ENCODE peak calls at places on chromosome 22, in nine cellular contexts. W is neuronal stem cell; S is adrenal gland; B is cardiac muscle cell; K is small intestine; U is effector memory CD4-positive, alpha-beta T cell; H is tibial artery; X is breast epithelium; M is endothelial cell of umbilical vein. I is an unnamed sample. For H3K4me1, H3K9me3 and H3K27me3, the result is how much of the 10 kb centered on the place peaks cover.

GRCh38 chr22:23833911-23834317 is 4.9 kb downstream of the DERL3 start:
- DNase-seq in X (no peak), B (no peak), U (no peak), M (no peak), H (no peak), S (no peak), K (no peak), W (no peak), I (no peak)

GRCh38 chr22:23522642-23523251 is 57.3 kb downstream of the IGLL1 start:
- DNase-seq in H (peak), B (peak), W (no peak), M (peak), S (no peak), X (no peak), U (no peak), K (no peak), I (no peak)

GRCh38 chr22:44680481-44680894 is 21.5 kb upstream of the PRR5 start:
- DNase-seq in K (no peak), B (peak), X (no peak), U (no peak), H (no peak), W (no peak), S (no peak), M (no peak), I (no peak)

GRCh38 chr22:18013436-18013835 is 10.9 kb downstream of the MICAL3 start:
- DNase-seq in X (no peak), U (no peak), S (no peak), M (no peak), H (no peak), B (no peak), W (no peak), K (no peak), I (no peak)

GRCh38 chr22:19974233-19974861 is 32.7 kb upstream of the TXNRD2 start:
- DNase-seq in U (no peak), S (no peak), K (peak), H (peak), W (peak), X (no peak), M (peak), B (peak), I (no peak)

GRCh38 chr22:25582946-25583345 is 18.5 kb downstream of the GRK3 start:
- DNase-seq in U (no peak), X (no peak), W (no peak), S (no peak), B (no peak), K (no peak), H (no peak), M (peak), I (no peak)

GRCh38 chr22:17106785-17107546 is 14.2 kb downstream of the TMEM121B start:
- DNase-seq in B (no peak), M (no peak), S (no peak), H (peak), U (no peak), W (no peak), K (no peak), X (no peak), I (no peak)

GRCh38 chr22:20062766-20063083 is 17.3 kb upstream of the DGCR8 start:
- DNase-seq in S (no peak), B (no peak), U (no peak), K (no peak), M (no peak), X (no peak), H (no peak), W (no peak), I (no peak)

GRCh38 chr22:36470994-36471331 is 10.5 kb downstream of the TXN2 start:
- DNase-seq in K (no peak), W (no peak), H (no peak), U (no peak), X (no peak), M (no peak), S (no peak), B (no peak), I (no peak)

GRCh38 chr22:25404923-25405853 is 159.3 kb upstream of the GRK3 start:
- DNase-seq in U (peak), H (peak), B (peak), S (peak), W (no peak), X (no peak), K (peak), M (no peak), I (peak)

GRCh38 chr22:20465759-20466077 is 28.1 kb upstream of the SCARF2 start:
- DNase-seq in K (no peak), B (no peak), H (no peak), W (no peak), S (no peak), U (no peak), M (no peak), X (no peak), I (no peak)

GRCh38 chr22:19065929-19066328 is 56.3 kb downstream of the DGCR2 start:
- DNase-seq in X (no peak), S (no peak), W (no peak), U (no peak), H (no peak), B (no peak), M (no peak), K (no peak), I (no peak)

GRCh38 chr22:33018232-33018864 is 39.8 kb downstream of the SYN3 start:
- DNase-seq in B (peak), S (peak), X (no peak), W (peak), M (peak), U (no peak), H (peak), K (peak), I (no peak)

GRCh38 chr22:19607198-19608113 is 83.2 kb upstream of the CLDN5 start:
- DNase-seq in B (no peak), X (peak), M (peak), S (no peak), H (no peak), U (no peak), W (no peak), K (peak), I (peak)

DNA sequence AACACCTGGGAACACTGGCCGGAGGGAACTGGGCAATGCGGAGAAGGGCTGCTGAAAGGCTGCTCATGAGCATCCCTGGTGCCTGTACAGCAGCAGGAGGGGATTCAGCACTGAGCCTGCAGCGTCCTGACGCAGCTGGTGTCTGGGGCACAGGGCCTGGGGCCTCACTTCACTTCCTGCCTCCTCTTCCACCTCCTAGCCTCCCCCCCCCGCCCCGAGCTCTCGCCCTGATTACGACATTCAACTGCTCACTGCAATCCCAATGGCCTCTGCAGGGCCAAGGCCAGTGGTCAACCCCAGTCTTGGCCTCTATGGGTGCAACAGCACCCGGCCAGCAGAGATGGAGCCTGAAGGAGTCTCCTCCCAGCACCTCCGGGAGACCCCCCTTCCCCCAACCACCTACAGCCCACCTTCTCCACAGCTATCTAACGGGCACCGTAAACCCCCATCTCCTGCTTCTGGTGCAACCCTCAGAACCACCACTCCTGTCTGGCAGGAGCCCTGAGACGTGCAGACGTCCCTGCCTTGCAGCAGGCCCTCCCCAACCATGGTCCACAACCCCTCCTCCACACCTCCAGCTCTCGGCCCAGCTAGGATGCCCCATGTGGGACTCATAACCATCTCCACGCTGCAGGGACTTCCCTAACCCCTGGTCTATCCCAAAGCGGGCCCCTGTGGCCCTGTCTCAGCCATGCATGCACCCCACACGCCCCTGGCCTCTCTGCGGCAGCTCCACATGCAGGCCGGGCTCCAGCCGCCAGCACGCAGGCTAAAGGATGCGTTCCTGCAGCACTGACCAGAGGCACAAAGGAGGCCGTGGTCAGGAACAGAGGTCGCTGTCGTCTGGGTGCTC is 38.2 kb downstream of the BRD1 start:
- DNase-seq in B (no peak), W (no peak), S (peak), H (peak), U (no peak), K (no peak), M (no peak), X (no peak), I (peak)
- H3K4me1 ChIP-seq in B (under half), W (under half), S (under half), H (under half), U (under half), K (under half), M (under half), X (under half), I (under half)

DNA sequence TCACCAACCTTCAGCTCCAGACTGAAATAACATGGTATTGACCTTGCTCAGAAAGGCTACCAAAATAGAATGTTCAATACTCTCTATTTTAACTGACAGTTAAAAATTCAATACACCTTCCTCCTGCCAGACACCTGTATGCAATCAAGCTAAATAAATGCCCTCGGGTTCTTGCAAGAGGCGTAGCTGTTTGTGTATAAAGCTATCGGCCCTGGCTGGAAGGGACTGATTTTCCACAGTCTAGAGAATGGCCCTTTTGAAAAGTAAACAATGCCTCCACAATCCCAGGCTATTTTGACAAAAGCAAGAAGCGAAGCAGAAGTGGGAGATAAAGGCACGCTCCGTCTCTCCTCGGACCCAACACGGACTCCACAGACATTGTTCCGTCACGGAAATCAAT is 791.2 kb downstream of the BRD1 start:
- DNase-seq in M (no peak), H (no peak), B (no peak), X (no peak), S (no peak), U (no peak), K (no peak), W (no peak), I (no peak)
- H3K9me3 ChIP-seq in M (under half), H (under half), B (under half), X (under half), S (under half), U (under half), K (under half), W (under half), I (under half)

GRCh38 chr22:42333544-42333943 is 63.1 kb upstream of the TCF20 start:
- DNase-seq in H (no peak), U (no peak), K (no peak), W (no peak), B (no peak), S (no peak), X (no peak), M (no peak), I (no peak)
- H3K27me3 ChIP-seq in H (under half), U (under half), K (under half), W (under half), B (under half), S (under half), X (under half), M (under half), I (under half)

DNA sequence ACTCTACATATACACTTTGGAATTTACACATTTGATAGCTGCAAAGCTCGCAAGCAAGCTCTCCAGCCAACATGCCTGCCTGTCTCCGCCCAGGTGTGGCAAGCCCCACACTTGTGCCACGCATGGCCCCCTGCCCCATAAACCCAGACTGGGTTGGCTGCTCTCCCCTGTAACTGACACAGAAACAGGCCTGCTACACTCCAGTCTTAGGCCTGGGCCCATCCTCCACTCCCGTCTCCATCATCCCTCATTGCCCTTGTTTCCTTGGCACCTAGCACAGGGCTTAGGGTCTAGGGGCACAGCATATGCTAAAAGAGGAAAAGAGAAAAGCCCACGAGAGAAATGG is 41.4 kb downstream of the PACSIN2 start:
- DNase-seq in X (no peak), H (no peak), K (no peak), B (no peak), M (no peak), W (no peak), S (no peak), U (no peak), I (no peak)
- H3K4me1 ChIP-seq in X (under half), H (under half), K (under half), B (under half), M (under half), W (under half), S (under half), U (under half), I (under half)

GRCh38 chr22:48755332-48755949 is 1072.2 kb downstream of the BRD1 start:
- DNase-seq in X (no peak), M (no peak), S (no peak), K (no peak), B (no peak), H (peak), U (no peak), W (no peak), I (no peak)
- H3K9me3 ChIP-seq in X (under half), M (under half), S (under half), K (under half), B (under half), H (under half), U (under half), W (under half), I (under half)

GRCh38 chr22:29716814-29717213 is 3.0 kb upstream of the CABP7 start:
- DNase-seq in B (peak), K (peak), H (peak), S (peak), X (peak), U (no peak), M (peak), W (peak), I (no peak)
- H3K27me3 ChIP-seq in B (half or more), K (under half), H (under half), S (under half), X (under half), U (under half), M (under half), W (half or more), I (under half)

GRCh38 chr22:46463435-46464227 is 73.8 kb downstream of the CELSR1 start:
- DNase-seq in W (no peak), H (no peak), S (no peak), M (no peak), X (no peak), B (no peak), U (no peak), K (no peak), I (no peak)
- H3K4me1 ChIP-seq in W (under half), H (under half), S (under half), M (under half), X (under half), B (under half), U (under half), K (under half), I (under half)

GRCh38 chr22:11325767-11326166 is 4202.2 kb upstream of the OR11H1 start:
- DNase-seq in X (no peak), B (no peak), W (no peak), M (no peak), S (no peak), K (no peak), H (no peak), U (no peak), I (no peak)
- H3K9me3 ChIP-seq in X (under half), B (under half), W (under half), M (under half), S (under half), K (under half), H (under half), U (under half), I (under half)

GRCh38 chr22:22090650-22091399 is 108.2 kb upstream of the TOP3B start:
- DNase-seq in M (no peak), U (no peak), W (no peak), X (no peak), H (no peak), S (no peak), B (no peak), K (no peak), I (no peak)
- H3K27me3 ChIP-seq in M (under half), U (under half), W (under half), X (under half), H (under half), S (under half), B (half or more), K (under half), I (under half)

GRCh38 chr22:35378547-35379078 is 2.3 kb upstream of the HMOX1 start:
- DNase-seq in S (no peak), K (no peak), H (no peak), U (no peak), X (no peak), B (no peak), W (no peak), M (no peak), I (no peak)

GRCh38 chr22:35379146-35379993 is 1.5 kb upstream of the HMOX1 start:
- DNase-seq in U (no peak), X (no peak), S (no peak), B (no peak), W (no peak), M (no peak), K (peak), H (no peak), I (no peak)

GRCh38 chr22:35380537-35381423 is at the start of gene HMOX1:
- DNase-seq in M (peak), S (peak), W (peak), X (peak), U (no peak), B (peak), H (peak), K (peak), I (peak)

GRCh38 chr22:35381424-35381772 is 502 bp downstream of the HMOX1 start:
- DNase-seq in K (no peak), M (peak), H (peak), U (no peak), W (no peak), X (no peak), B (no peak), S (no peak), I (no peak)

DNA sequence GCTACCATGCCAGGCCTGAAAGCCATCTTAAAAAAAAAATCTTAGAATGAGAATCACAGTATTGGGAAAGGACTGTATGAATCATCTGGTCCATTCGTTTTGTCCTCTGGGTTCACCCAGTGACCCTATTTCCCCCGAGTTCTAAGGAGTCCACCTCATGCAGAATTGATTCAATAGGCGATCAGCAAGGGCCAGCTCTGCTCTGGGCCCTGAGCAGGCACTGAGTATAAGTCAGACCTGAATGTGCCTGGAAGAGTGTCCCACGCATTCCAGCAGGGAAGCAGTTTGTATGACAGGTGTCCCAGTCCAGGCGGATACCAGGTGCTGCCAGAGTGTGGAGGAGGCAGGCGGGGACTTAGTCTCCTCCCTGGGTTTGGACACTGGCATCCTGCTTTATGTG is 883 bp upstream of the HMOX1 start:
- DNase-seq in U (no peak), B (no peak), X (no peak), S (no peak), H (no peak), M (peak), K (peak), W (no peak), I (no peak)
- H3K4me1 ChIP-seq in U (under half), B (under half), X (under half), S (under half), H (under half), M (under half), K (under half), W (under half), I (under half)

I was measured in CD4-positive, alpha-beta memory T cell.